ENCODE peak calls at places on chromosome 7, in nine cellular contexts. One of them, this sample, is unnamed.
A peak's percentile ranks its signal among the peaks of the same experiment; 100 is the strongest.

GRCh38 chr7:34128762-34129161 is 223.4 kb downstream of the BMPER start:
- DNase-seq in foreskin melanocyte: no peak
- DNase-seq in AG09319: no peak
- DNase-seq in retina: no peak
- DNase-seq in heart right ventricle: no peak
- DNase-seq in fibroblast of villous mesenchyme: peak; percentile 69
- DNase-seq in EL: peak; percentile 79
- DNase-seq in amygdala: no peak
- DNase-seq in iris pigment epithelial cell: no peak
- DNase-seq in this sample: no peak

GRCh38 chr7:140006600-140006999 is 56.2 kb downstream of the PARP12 start:
- DNase-seq in foreskin melanocyte: no peak
- DNase-seq in AG09319: no peak
- DNase-seq in retina: no peak
- DNase-seq in heart right ventricle: no peak
- DNase-seq in fibroblast of villous mesenchyme: no peak
- DNase-seq in EL: no peak
- DNase-seq in amygdala: no peak
- DNase-seq in iris pigment epithelial cell: no peak
- DNase-seq in this sample: no peak

GRCh38 chr7:96707901-96708774 is 1.5 kb downstream of the SEM1 start:
- DNase-seq in foreskin melanocyte: no peak
- DNase-seq in AG09319: peak; percentile 7
- DNase-seq in retina: no peak
- DNase-seq in heart right ventricle: no peak
- DNase-seq in fibroblast of villous mesenchyme: peak; percentile 25
- DNase-seq in EL: no peak
- DNase-seq in amygdala: no peak
- DNase-seq in iris pigment epithelial cell: peak; percentile 26
- DNase-seq in this sample: no peak

GRCh38 chr7:128247640-128248194 is 6.6 kb downstream of the LEP start:
- DNase-seq in foreskin melanocyte: no peak
- DNase-seq in AG09319: no peak
- DNase-seq in retina: no peak
- DNase-seq in heart right ventricle: no peak
- DNase-seq in fibroblast of villous mesenchyme: peak; percentile 11
- DNase-seq in EL: peak; percentile 25
- DNase-seq in amygdala: no peak
- DNase-seq in iris pigment epithelial cell: peak; percentile 74
- DNase-seq in this sample: no peak

GRCh38 chr7:106285051-106285800 is 443 bp upstream of the NAMPT start:
- DNase-seq in foreskin melanocyte: peak; percentile 98
- DNase-seq in AG09319: peak; percentile 97
- DNase-seq in retina: peak; percentile 98
- DNase-seq in heart right ventricle: peak; percentile 97
- DNase-seq in fibroblast of villous mesenchyme: peak; percentile 99
- DNase-seq in EL: peak; percentile 97
- DNase-seq in amygdala: peak; percentile 87
- DNase-seq in iris pigment epithelial cell: peak; percentile 99
- DNase-seq in this sample: peak; percentile 94

GRCh38 chr7:84218681-84219080 is 24.1 kb upstream of the SEMA3A start:
- DNase-seq in foreskin melanocyte: no peak
- DNase-seq in AG09319: no peak
- DNase-seq in retina: no peak
- DNase-seq in heart right ventricle: no peak
- DNase-seq in fibroblast of villous mesenchyme: peak; percentile 75
- DNase-seq in EL: peak; percentile 70
- DNase-seq in amygdala: no peak
- DNase-seq in iris pigment epithelial cell: peak; percentile 91
- DNase-seq in this sample: no peak

GRCh38 chr7:40711706-40712105 is 576.9 kb downstream of the SUGCT start:
- DNase-seq in foreskin melanocyte: no peak
- DNase-seq in AG09319: no peak
- DNase-seq in retina: no peak
- DNase-seq in heart right ventricle: no peak
- DNase-seq in fibroblast of villous mesenchyme: no peak
- DNase-seq in EL: no peak
- DNase-seq in amygdala: no peak
- DNase-seq in iris pigment epithelial cell: no peak
- DNase-seq in this sample: no peak

GRCh38 chr7:106372121-106372520 is 87.3 kb upstream of the NAMPT start:
- DNase-seq in foreskin melanocyte: no peak
- DNase-seq in AG09319: no peak
- DNase-seq in retina: no peak
- DNase-seq in heart right ventricle: no peak
- DNase-seq in fibroblast of villous mesenchyme: no peak
- DNase-seq in EL: no peak
- DNase-seq in amygdala: no peak
- DNase-seq in iris pigment epithelial cell: no peak
- DNase-seq in this sample: no peak

GRCh38 chr7:106568680-106569499 is 92.1 kb downstream of the CCDC71L start:
- DNase-seq in foreskin melanocyte: peak; percentile 38
- DNase-seq in AG09319: peak; percentile 97
- DNase-seq in retina: peak; percentile 19
- DNase-seq in heart right ventricle: no peak
- DNase-seq in fibroblast of villous mesenchyme: peak; percentile 92
- DNase-seq in EL: peak; percentile 83
- DNase-seq in amygdala: no peak
- DNase-seq in iris pigment epithelial cell: peak; percentile 89
- DNase-seq in this sample: no peak

GRCh38 chr7:150357277-150357676 is 11.3 kb upstream of the REPIN1 start:
- DNase-seq in foreskin melanocyte: no peak
- DNase-seq in AG09319: no peak
- DNase-seq in retina: no peak
- DNase-seq in heart right ventricle: no peak
- DNase-seq in fibroblast of villous mesenchyme: no peak
- DNase-seq in EL: no peak
- DNase-seq in amygdala: no peak
- DNase-seq in iris pigment epithelial cell: no peak
- DNase-seq in this sample: no peak

GRCh38 chr7:66847879-66848810 is 72.9 kb upstream of the TMEM248 start:
- DNase-seq in foreskin melanocyte: peak; percentile 95
- DNase-seq in AG09319: peak; percentile 14
- DNase-seq in retina: no peak
- DNase-seq in heart right ventricle: no peak
- DNase-seq in fibroblast of villous mesenchyme: peak; percentile 75
- DNase-seq in EL: peak; percentile 49
- DNase-seq in amygdala: no peak
- DNase-seq in iris pigment epithelial cell: peak; percentile 94
- DNase-seq in this sample: no peak

GRCh38 chr7:45657136-45657889 is 83.1 kb downstream of the ADCY1 start:
- DNase-seq in foreskin melanocyte: no peak
- DNase-seq in AG09319: no peak
- DNase-seq in retina: no peak
- DNase-seq in heart right ventricle: no peak
- DNase-seq in fibroblast of villous mesenchyme: no peak
- DNase-seq in EL: no peak
- DNase-seq in amygdala: no peak
- DNase-seq in iris pigment epithelial cell: no peak
- DNase-seq in this sample: no peak

GRCh38 chr7:75967573-75967997 is 26.8 kb downstream of the TMEM120A start:
- DNase-seq in foreskin melanocyte: no peak
- DNase-seq in AG09319: no peak
- DNase-seq in retina: peak; percentile 65
- DNase-seq in heart right ventricle: peak; percentile 73
- DNase-seq in fibroblast of villous mesenchyme: peak; percentile 84
- DNase-seq in EL: no peak
- DNase-seq in amygdala: no peak
- DNase-seq in iris pigment epithelial cell: no peak
- DNase-seq in this sample: no peak

GRCh38 chr7:117195361-117195760 is 127.5 kb downstream of the WNT2 start:
- DNase-seq in foreskin melanocyte: no peak
- DNase-seq in AG09319: no peak
- DNase-seq in retina: no peak
- DNase-seq in heart right ventricle: no peak
- DNase-seq in fibroblast of villous mesenchyme: no peak
- DNase-seq in EL: no peak
- DNase-seq in amygdala: no peak
- DNase-seq in iris pigment epithelial cell: no peak
- DNase-seq in this sample: no peak

GRCh38 chr7:102318482-102318971 is 31.9 kb downstream of the SH2B2 start:
- DNase-seq in foreskin melanocyte: no peak
- DNase-seq in AG09319: no peak
- DNase-seq in retina: no peak
- DNase-seq in heart right ventricle: peak; percentile 47
- DNase-seq in fibroblast of villous mesenchyme: no peak
- DNase-seq in EL: no peak
- DNase-seq in amygdala: no peak
- DNase-seq in iris pigment epithelial cell: peak; percentile 36
- DNase-seq in this sample: no peak

GRCh38 chr7:25789701-25790240 is 362.2 kb upstream of the NFE2L3 start:
- DNase-seq in foreskin melanocyte: no peak
- DNase-seq in AG09319: no peak
- DNase-seq in retina: peak; percentile 56
- DNase-seq in heart right ventricle: no peak
- DNase-seq in fibroblast of villous mesenchyme: no peak
- DNase-seq in EL: no peak
- DNase-seq in amygdala: no peak
- DNase-seq in iris pigment epithelial cell: no peak
- DNase-seq in this sample: no peak

GRCh38 chr7:37052673-37053072 is 328.4 kb upstream of the AOAH start:
- DNase-seq in foreskin melanocyte: no peak
- DNase-seq in AG09319: no peak
- DNase-seq in retina: peak; percentile 20
- DNase-seq in heart right ventricle: peak; percentile 14
- DNase-seq in fibroblast of villous mesenchyme: peak; percentile 90
- DNase-seq in EL: peak; percentile 17
- DNase-seq in amygdala: no peak
- DNase-seq in iris pigment epithelial cell: peak; percentile 40
- DNase-seq in this sample: no peak

This sample was measured in hypothalamus.